ENCODE peak calls at places on chromosomes 12 and 14, in five cellular contexts. One of them, this sample, is unnamed.

GRCh38 chr14:52885230-52885629 is 65.6 kb downstream of the FERMT2 start:
- DNase-seq in GM06990: no peak
- DNase-seq in uterus: no peak
- DNase-seq in choroid plexus epithelial cell: peak
- DNase-seq in heart right ventricle: no peak
- DNase-seq in this sample: peak

GRCh38 chr12:20370001-20370381 is 1.7 kb downstream of the PDE3A start:
- DNase-seq in GM06990: no peak
- DNase-seq in uterus: peak
- DNase-seq in choroid plexus epithelial cell: peak
- DNase-seq in heart right ventricle: no peak
- DNase-seq in this sample: no peak

GRCh38 chr12:27176765-27177164 is 67.3 kb upstream of the STK38L start:
- DNase-seq in GM06990: no peak
- DNase-seq in uterus: no peak
- DNase-seq in choroid plexus epithelial cell: peak
- DNase-seq in heart right ventricle: no peak
- DNase-seq in this sample: peak

GRCh38 chr14:73887116-73887490 is 444 bp downstream of the ZNF410 start:
- DNase-seq in GM06990: no peak
- DNase-seq in uterus: no peak
- DNase-seq in choroid plexus epithelial cell: no peak
- DNase-seq in heart right ventricle: no peak
- DNase-seq in this sample: peak

GRCh38 chr14:55942101-55942645 is 176.0 kb upstream of the PELI2 start:
- DNase-seq in GM06990: no peak
- DNase-seq in uterus: no peak
- DNase-seq in choroid plexus epithelial cell: no peak
- DNase-seq in heart right ventricle: no peak
- DNase-seq in this sample: no peak

GRCh38 chr12:49550853-49551252 is 12.0 kb downstream of the KCNH3 start:
- DNase-seq in GM06990: no peak
- DNase-seq in uterus: no peak
- DNase-seq in choroid plexus epithelial cell: no peak
- DNase-seq in heart right ventricle: no peak
- DNase-seq in this sample: no peak

GRCh38 chr12:123949118-123949774 is 23.4 kb downstream of the CCDC92 start:
- DNase-seq in GM06990: no peak
- DNase-seq in uterus: no peak
- DNase-seq in choroid plexus epithelial cell: no peak
- DNase-seq in heart right ventricle: no peak
- DNase-seq in this sample: no peak

GRCh38 chr12:50230217-50230616 is 53.1 kb downstream of the LIMA1 start:
- DNase-seq in GM06990: no peak
- DNase-seq in uterus: no peak
- DNase-seq in choroid plexus epithelial cell: no peak
- DNase-seq in heart right ventricle: no peak
- DNase-seq in this sample: no peak

GRCh38 chr14:97077253-97077653 is 280.1 kb downstream of the VRK1 start:
- DNase-seq in GM06990: peak
- DNase-seq in uterus: no peak
- DNase-seq in choroid plexus epithelial cell: peak
- DNase-seq in heart right ventricle: peak
- DNase-seq in this sample: peak

GRCh38 chr14:24387014-24387355 is 11.8 kb upstream of the NYNRIN start:
- DNase-seq in GM06990: no peak
- DNase-seq in uterus: no peak
- DNase-seq in choroid plexus epithelial cell: no peak
- DNase-seq in heart right ventricle: no peak
- DNase-seq in this sample: no peak

DNA sequence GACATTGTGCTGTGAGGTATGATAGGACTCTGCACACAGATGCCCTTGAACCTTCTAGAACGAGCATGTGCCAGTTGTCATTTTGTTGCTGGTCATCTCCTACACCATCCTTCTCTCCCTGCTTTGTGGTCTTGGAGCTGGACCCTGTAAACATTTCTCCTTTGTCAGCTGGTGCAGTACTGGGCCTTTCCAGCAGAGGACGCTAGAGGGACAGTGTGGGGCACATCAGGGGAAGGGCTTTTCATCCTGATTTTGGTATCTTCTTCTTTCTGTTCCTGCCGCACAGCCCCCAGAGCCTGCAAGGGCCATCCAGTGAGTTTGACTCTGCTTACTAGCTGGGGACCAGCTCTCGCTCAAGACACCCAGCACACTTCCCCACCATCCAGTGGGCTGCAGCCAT is 484.6 kb downstream of the AACS start:
- DNase-seq in GM06990: no peak
- DNase-seq in uterus: no peak
- DNase-seq in choroid plexus epithelial cell: no peak
- DNase-seq in heart right ventricle: no peak
- DNase-seq in this sample: no peak
- TF ChIP-seq CTCF in GM06990: peak
- TF ChIP-seq CTCF in uterus: no peak
- TF ChIP-seq CTCF in choroid plexus epithelial cell: peak
- TF ChIP-seq CTCF in heart right ventricle: no peak
- TF ChIP-seq CTCF in this sample: peak

GRCh38 chr14:99257673-99258221 is 14.2 kb downstream of the BCL11B start:
- DNase-seq in GM06990: no peak
- DNase-seq in uterus: no peak
- DNase-seq in choroid plexus epithelial cell: no peak
- DNase-seq in heart right ventricle: no peak
- DNase-seq in this sample: no peak

GRCh38 chr14:99256483-99256874 is 15.5 kb downstream of the BCL11B start:
- DNase-seq in GM06990: no peak
- DNase-seq in uterus: no peak
- DNase-seq in choroid plexus epithelial cell: no peak
- DNase-seq in heart right ventricle: no peak
- DNase-seq in this sample: no peak

GRCh38 chr14:99258341-99258781 is 13.6 kb downstream of the BCL11B start:
- DNase-seq in GM06990: no peak
- DNase-seq in uterus: no peak
- DNase-seq in choroid plexus epithelial cell: no peak
- DNase-seq in heart right ventricle: no peak
- DNase-seq in this sample: no peak

GRCh38 chr14:99255621-99256482 is 16.1 kb downstream of the BCL11B start:
- DNase-seq in GM06990: no peak
- DNase-seq in uterus: no peak
- DNase-seq in choroid plexus epithelial cell: no peak
- DNase-seq in heart right ventricle: no peak
- DNase-seq in this sample: no peak

GRCh38 chr14:99257122-99257672 is 14.8 kb downstream of the BCL11B start:
- DNase-seq in GM06990: no peak
- DNase-seq in uterus: no peak
- DNase-seq in choroid plexus epithelial cell: no peak
- DNase-seq in heart right ventricle: no peak
- DNase-seq in this sample: no peak
- H3K4me3 ChIP-seq in GM06990: no peak
- H3K4me3 ChIP-seq in uterus: no peak
- H3K4me3 ChIP-seq in choroid plexus epithelial cell: no peak
- H3K4me3 ChIP-seq in heart right ventricle: no peak
- H3K4me3 ChIP-seq in this sample: no peak

GRCh38 chr12:111643428-111643826 is 42.3 kb downstream of the BRAP start:
- DNase-seq in GM06990: no peak
- DNase-seq in uterus: no peak
- DNase-seq in choroid plexus epithelial cell: peak
- DNase-seq in heart right ventricle: no peak
- DNase-seq in this sample: no peak
- TF ChIP-seq CTCF in GM06990: no peak
- TF ChIP-seq CTCF in uterus: peak
- TF ChIP-seq CTCF in choroid plexus epithelial cell: no peak
- TF ChIP-seq CTCF in heart right ventricle: no peak
- TF ChIP-seq CTCF in this sample: no peak

GRCh38 chr12:69575346-69575745 is 9.9 kb upstream of the CCT2 start:
- DNase-seq in GM06990: no peak
- DNase-seq in uterus: no peak
- DNase-seq in choroid plexus epithelial cell: no peak
- DNase-seq in heart right ventricle: no peak
- DNase-seq in this sample: no peak

GRCh38 chr12:69579029-69579428 is 6.2 kb upstream of the CCT2 start:
- DNase-seq in GM06990: no peak
- DNase-seq in uterus: no peak
- DNase-seq in choroid plexus epithelial cell: no peak
- DNase-seq in heart right ventricle: no peak
- DNase-seq in this sample: no peak

GRCh38 chr12:69580074-69580473 is 5.2 kb upstream of the CCT2 start:
- DNase-seq in GM06990: no peak
- DNase-seq in uterus: no peak
- DNase-seq in choroid plexus epithelial cell: no peak
- DNase-seq in heart right ventricle: no peak
- DNase-seq in this sample: no peak

GRCh38 chr12:69583203-69583602 is 2.1 kb upstream of the CCT2 start:
- DNase-seq in GM06990: no peak
- DNase-seq in uterus: no peak
- DNase-seq in choroid plexus epithelial cell: no peak
- DNase-seq in heart right ventricle: no peak
- DNase-seq in this sample: no peak

GRCh38 chr12:69578283-69578682 is 7.0 kb upstream of the CCT2 start:
- DNase-seq in GM06990: no peak
- DNase-seq in uterus: no peak
- DNase-seq in choroid plexus epithelial cell: no peak
- DNase-seq in heart right ventricle: no peak
- DNase-seq in this sample: no peak
- H3K4me3 ChIP-seq in GM06990: no peak
- H3K4me3 ChIP-seq in uterus: no peak
- H3K4me3 ChIP-seq in choroid plexus epithelial cell: no peak
- H3K4me3 ChIP-seq in heart right ventricle: no peak
- H3K4me3 ChIP-seq in this sample: no peak

DNA sequence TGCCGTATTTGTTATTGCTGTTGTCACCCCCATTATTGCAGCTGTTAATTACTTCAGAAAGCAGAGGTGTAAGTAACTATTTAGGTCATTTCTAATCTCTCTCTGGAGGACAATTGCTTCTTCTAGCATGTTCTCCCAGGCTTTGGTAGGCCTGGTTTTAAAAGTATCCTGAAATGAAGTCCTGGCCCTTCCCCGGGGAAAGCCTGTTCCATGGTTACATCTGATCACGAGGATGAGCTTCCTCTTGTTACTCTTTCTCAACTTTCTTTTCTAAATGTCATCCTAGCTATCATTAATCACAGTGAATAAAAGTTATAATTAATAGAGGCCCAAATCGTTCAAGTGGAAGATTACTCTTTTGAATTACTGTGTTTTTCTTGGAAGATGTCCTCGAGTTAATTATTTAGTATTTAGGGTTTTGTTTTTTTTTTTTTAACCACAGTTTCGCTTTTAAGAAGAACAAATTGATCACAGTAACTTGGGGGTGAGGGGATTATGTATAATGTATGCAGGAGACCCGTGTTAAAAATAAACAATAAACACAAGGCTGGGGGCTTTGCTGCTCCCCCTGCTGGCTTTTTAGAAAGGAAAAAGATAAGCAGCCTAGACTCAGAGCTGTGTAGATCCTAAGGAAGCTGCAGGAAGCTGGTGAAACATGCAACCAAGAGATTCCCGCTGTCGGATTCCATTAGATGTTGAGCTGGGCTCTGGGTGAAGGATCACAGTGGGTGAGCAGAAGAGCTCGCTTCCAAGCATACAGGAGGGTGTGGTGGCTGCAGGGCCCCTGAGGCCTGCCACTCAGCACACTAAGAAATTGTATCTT is 420.1 kb downstream of the FUT8 start:
- DNase-seq in GM06990: no peak
- DNase-seq in uterus: no peak
- DNase-seq in choroid plexus epithelial cell: peak
- DNase-seq in heart right ventricle: no peak
- DNase-seq in this sample: peak
- TF ChIP-seq CTCF in GM06990: peak
- TF ChIP-seq CTCF in uterus: no peak
- TF ChIP-seq CTCF in choroid plexus epithelial cell: peak
- TF ChIP-seq CTCF in heart right ventricle: peak
- TF ChIP-seq CTCF in this sample: peak

DNA sequence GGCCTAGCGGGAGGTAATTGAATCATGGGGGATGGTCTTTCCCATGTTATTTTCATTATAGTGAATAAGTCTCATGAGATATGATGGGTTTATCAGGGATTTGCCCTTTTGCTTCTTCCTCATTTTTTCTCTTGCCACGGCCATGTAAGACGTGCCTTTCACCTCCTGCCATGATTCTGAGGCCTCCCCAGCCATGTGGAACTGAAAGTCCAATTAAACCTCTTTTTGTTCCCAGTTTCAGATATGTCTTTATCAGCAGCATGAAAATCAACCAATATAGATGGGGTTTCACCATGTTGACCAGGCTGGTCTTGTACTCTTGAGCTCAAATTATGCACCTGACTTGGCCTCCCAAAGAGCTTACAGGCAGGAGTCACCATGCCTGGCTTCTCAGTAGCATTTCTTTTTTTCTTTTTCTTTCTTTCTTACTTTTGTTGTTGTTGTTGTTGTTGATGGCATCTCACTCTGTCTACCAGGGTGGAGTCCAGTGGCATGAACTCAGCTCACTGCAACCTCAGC is 33.2 kb downstream of the TSPAN19 start:
- DNase-seq in GM06990: no peak
- DNase-seq in uterus: no peak
- DNase-seq in choroid plexus epithelial cell: no peak
- DNase-seq in heart right ventricle: no peak
- DNase-seq in this sample: no peak
- H3K4me3 ChIP-seq in GM06990: no peak
- H3K4me3 ChIP-seq in uterus: no peak
- H3K4me3 ChIP-seq in choroid plexus epithelial cell: no peak
- H3K4me3 ChIP-seq in heart right ventricle: no peak
- H3K4me3 ChIP-seq in this sample: no peak

DNA sequence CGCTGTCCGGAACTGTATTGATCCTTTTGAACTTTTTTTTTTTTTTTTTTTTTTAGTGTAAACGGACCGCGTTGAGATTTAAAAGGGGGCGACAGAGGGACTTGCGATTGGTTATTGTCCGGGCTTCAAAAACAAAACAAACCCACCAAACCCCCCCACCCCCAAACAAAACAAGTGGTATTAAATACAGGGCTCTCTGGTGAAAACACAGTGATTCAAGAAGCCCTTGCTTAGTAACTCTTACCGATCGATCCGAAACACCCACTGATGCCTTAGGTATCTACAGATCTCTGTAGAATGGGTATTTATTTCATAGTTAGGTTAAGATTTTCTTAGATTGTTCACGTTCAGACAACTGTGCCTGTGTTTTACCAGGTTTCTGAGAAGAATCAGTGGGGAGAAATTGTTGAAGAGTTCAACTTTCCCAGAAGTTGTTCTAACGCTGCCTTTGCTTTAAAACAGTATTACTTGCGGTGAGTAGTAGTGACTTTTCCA is 1.4 kb downstream of the ARID2 start:
- DNase-seq in GM06990: no peak
- DNase-seq in uterus: no peak
- DNase-seq in choroid plexus epithelial cell: peak
- DNase-seq in heart right ventricle: no peak
- DNase-seq in this sample: peak
- TF ChIP-seq CTCF in GM06990: no peak
- TF ChIP-seq CTCF in uterus: no peak
- TF ChIP-seq CTCF in choroid plexus epithelial cell: no peak
- TF ChIP-seq CTCF in heart right ventricle: no peak
- TF ChIP-seq CTCF in this sample: no peak